ENCODE peak calls at places on chromosome 10, in ten cellular contexts. S is GM23338; J is NCI-H2227 treated with DMSO at 0.1 percent for 48 hours; N is uterus; L is mammary epithelial cell; V is right lobe of liver; B is HepG2; W is NCI-H1105 treated with DMSO at 0.1 percent for 48 hours; C is COR-L47; R is activated CD4-positive, alpha-beta T cell treated with anti-CD3 and anti-CD28 coated beads, Interleukin-2, amount 50 U/mL, for 1 hour. U is an unnamed sample.

GRCh38 chr10:6542999-6543430 is 37.1 kb downstream of the PRKCQ start:
- DNase-seq in S (peak; percentile 7), J (no peak), N (no peak), L (no peak), V (no peak), B (peak; percentile 2), W (no peak), C (no peak), R (peak; percentile 42), U (no peak)

GRCh38 chr10:75605096-75605495 is 173.7 kb downstream of the LRMDA start:
- DNase-seq in S (no peak), J (no peak), N (no peak), L (no peak), V (no peak), B (no peak), W (no peak), C (no peak), R (no peak), U (no peak)

GRCh38 chr10:101536800-101537199 is 51.3 kb downstream of the POLL start:
- DNase-seq in S (peak; percentile 82), J (no peak), N (no peak), L (peak; percentile 18), V (no peak), B (peak; percentile 23), W (peak; percentile 14), C (no peak), R (no peak), U (peak; percentile 3)

GRCh38 chr10:29970576-29970975 is 88.8 kb downstream of the JCAD start:
- DNase-seq in S (no peak), J (no peak), N (no peak), L (no peak), V (no peak), B (no peak), W (no peak), C (no peak), R (no peak), U (no peak)

GRCh38 chr10:78760463-78761240 is 308.1 kb upstream of the ZMIZ1 start:
- DNase-seq in S (no peak), J (no peak), N (no peak), L (no peak), V (peak; percentile 51), B (peak; percentile 38), W (no peak), C (no peak), R (no peak), U (no peak)

GRCh38 chr10:81036257-81036656 is 498.6 kb downstream of the SH2D4B start:
- DNase-seq in S (no peak), J (no peak), N (no peak), L (no peak), V (no peak), B (no peak), W (no peak), C (no peak), R (no peak), U (no peak)

GRCh38 chr10:15236340-15236739 is 67.8 kb upstream of the NMT2 start:
- DNase-seq in S (no peak), J (no peak), N (no peak), L (no peak), V (no peak), B (no peak), W (no peak), C (no peak), R (no peak), U (no peak)

GRCh38 chr10:34791228-34791627 is 23.9 kb downstream of the PARD3 start:
- DNase-seq in S (no peak), J (no peak), N (no peak), L (no peak), V (no peak), B (no peak), W (no peak), C (no peak), R (no peak), U (no peak)

GRCh38 chr10:44300666-44301649 is 83.9 kb downstream of the CXCL12 start:
- DNase-seq in S (no peak), J (no peak), N (no peak), L (peak; percentile 95), V (no peak), B (no peak), W (peak; percentile 53), C (no peak), R (no peak), U (no peak)

GRCh38 chr10:116115797-116116196 is 157.2 kb downstream of the GFRA1 start:
- DNase-seq in S (no peak), J (no peak), N (no peak), L (no peak), V (no peak), B (no peak), W (no peak), C (no peak), R (no peak), U (no peak)

GRCh38 chr10:78170026-78170475 is 136.4 kb downstream of the RPS24 start:
- DNase-seq in S (no peak), J (no peak), N (no peak), L (peak; percentile 52), V (no peak), B (no peak), W (no peak), C (no peak), R (no peak), U (no peak)

GRCh38 chr10:27446091-27446918 is 57.8 kb upstream of the RAB18 start:
- DNase-seq in S (peak; percentile 60), J (peak; percentile 23), N (no peak), L (peak; percentile 31), V (no peak), B (peak; percentile 3), W (peak; percentile 40), C (peak; percentile 0), R (no peak), U (peak; percentile 27)

GRCh38 chr10:87862644-87863101 is 660 bp downstream of the KLLN start:
- DNase-seq in S (no peak), J (no peak), N (no peak), L (no peak), V (no peak), B (no peak), W (peak; percentile 48), C (no peak), R (peak; percentile 66), U (peak; percentile 66)

GRCh38 chr10:69425513-69426298 is 9.0 kb upstream of the TACR2 start:
- DNase-seq in S (no peak), J (no peak), N (no peak), L (peak; percentile 75), V (no peak), B (peak; percentile 80), W (no peak), C (no peak), R (peak; percentile 44), U (no peak)

GRCh38 chr10:59177031-59177861 is 803 bp downstream of the PHYHIPL start:
- DNase-seq in S (peak; percentile 75), J (peak; percentile 58), N (peak; percentile 13), L (peak; percentile 79), V (no peak), B (peak; percentile 80), W (peak; percentile 49), C (peak; percentile 60), R (no peak), U (peak; percentile 49)

U was measured in NCI-H345.